ENCODE peak calls at places on chromosomes 16 and 17, in seven cellular contexts. K, B, S, T, D, L and V are unnamed samples.

GRCh38 chr17:4478318-4478830 is 20.3 kb upstream of the SPNS2 start:
- DNase-seq in T (no peak), K (no peak), S (no peak), D (no peak), L (no peak), B (no peak), V (no peak)

GRCh38 chr17:19672009-19672837 is 23.7 kb downstream of the ALDH3A2 start:
- DNase-seq in K (peak), S (no peak), L (peak), D (no peak), B (no peak), T (no peak), V (peak)

GRCh38 chr16:68370221-68370920 is 59.6 kb downstream of the PRMT7 start:
- DNase-seq in B (peak), L (no peak), T (no peak), K (no peak), S (no peak), D (no peak), V (no peak)

GRCh38 chr17:75975757-75976174 is 3.2 kb downstream of the ACOX1 start:
- DNase-seq in T (no peak), B (no peak), K (no peak), L (no peak), S (no peak), D (no peak), V (no peak)

GRCh38 chr16:57672824-57673223 is 4.7 kb downstream of the ADGRG3 start:
- DNase-seq in D (no peak), S (no peak), L (no peak), B (no peak), T (no peak), K (no peak), V (no peak)

GRCh38 chr17:45177563-45177962 is 15.9 kb downstream of the HEXIM2 start:
- DNase-seq in T (no peak), L (no peak), D (no peak), S (no peak), K (no peak), B (peak), V (no peak)

GRCh38 chr17:75478508-75478907 is 22.1 kb downstream of the TMEM94 start:
- DNase-seq in D (no peak), L (no peak), S (no peak), T (no peak), K (no peak), B (no peak), V (no peak)

GRCh38 chr17:29150191-29150590 is 30.0 kb downstream of the MYO18A start:
- DNase-seq in B (no peak), D (no peak), T (no peak), K (no peak), L (no peak), S (no peak), V (no peak)

GRCh38 chr16:54460254-54460860 is 173.8 kb upstream of the IRX3 start:
- DNase-seq in S (no peak), L (no peak), K (no peak), T (no peak), B (no peak), D (no peak), V (no peak)

GRCh38 chr17:50272711-50273653 is 1.3 kb upstream of the TMEM92 start:
- DNase-seq in B (peak), T (peak), L (peak), K (peak), S (peak), D (peak), V (peak)

GRCh38 chr17:45370949-45371413 is 54.2 kb upstream of the MAP3K14 start:
- DNase-seq in S (no peak), L (no peak), T (no peak), D (no peak), K (no peak), B (peak), V (peak)

GRCh38 chr17:80747469-80747868 is 202.8 kb downstream of the RPTOR start:
- DNase-seq in D (no peak), K (no peak), T (no peak), B (no peak), L (no peak), S (no peak), V (no peak)

GRCh38 chr17:54172654-54173316 is 350.1 kb downstream of the KIF2B start:
- DNase-seq in S (no peak), L (no peak), B (peak), K (no peak), T (no peak), D (no peak), V (no peak)

GRCh38 chr17:57067162-57067561 is 17.9 kb upstream of the AKAP1 start:
- DNase-seq in T (no peak), S (no peak), B (no peak), D (no peak), K (no peak), L (no peak), V (no peak)

GRCh38 chr16:72769876-72770275 is 278.1 kb downstream of the ZFHX3 start:
- DNase-seq in K (no peak), D (no peak), B (no peak), T (no peak), L (no peak), S (no peak), V (no peak)

GRCh38 chr17:64326420-64327054 is 63.5 kb upstream of the TEX2 start:
- DNase-seq in B (peak), K (peak), S (no peak), D (peak), L (no peak), T (no peak), V (peak)

GRCh38 chr17:5526821-5527598 is 40.6 kb downstream of the MIS12 start:
- DNase-seq in K (no peak), S (peak), T (peak), L (peak), D (no peak), B (peak), V (peak)

GRCh38 chr17:80644588-80644987 is 100.0 kb downstream of the RPTOR start:
- DNase-seq in S (no peak), D (no peak), T (no peak), K (no peak), B (no peak), L (no peak), V (no peak)

GRCh38 chr16:53024045-53024444 is 28.7 kb downstream of the CHD9NB start:
- DNase-seq in S (no peak), B (no peak), D (no peak), L (no peak), K (no peak), T (no peak), V (no peak)

GRCh38 chr17:32264140-32264799 is 1.4 kb upstream of the RHBDL3 start:
- DNase-seq in L (no peak), T (no peak), K (no peak), D (no peak), B (no peak), S (no peak), V (no peak)

GRCh38 chr17:36598951-36599401 is 2.4 kb upstream of the MRM1 start:
- DNase-seq in B (no peak), S (no peak), T (no peak), K (no peak), D (no peak), L (no peak), V (no peak)

GRCh38 chr17:67999291-67999911 is 3.1 kb upstream of the C17orf58 start:
- DNase-seq in B (no peak), D (no peak), T (no peak), S (no peak), K (no peak), L (no peak), V (no peak)

GRCh38 chr16:84603115-84603816 is 14.6 kb downstream of the COTL1 start:
- DNase-seq in S (peak), D (peak), B (peak), K (no peak), L (no peak), T (no peak), V (peak)

GRCh38 chr17:28579526-28579925 is 2.8 kb upstream of the ALDOC start:
- DNase-seq in K (no peak), L (no peak), T (no peak), S (no peak), B (no peak), D (no peak), V (no peak)

GRCh38 chr17:67390646-67391480 is 13.8 kb downstream of the PITPNC1 start:
- DNase-seq in T (no peak), S (peak), K (peak), L (peak), D (peak), B (peak), V (peak)

GRCh38 chr16:3780570-3780969 is 63.2 kb upstream of the TRAP1 start:
- DNase-seq in L (no peak), B (peak), S (peak), T (no peak), K (no peak), D (no peak), V (peak)

GRCh38 chr17:42518046-42518754 is 17.8 kb upstream of the NAGLU start:
- DNase-seq in S (peak), D (peak), T (no peak), K (no peak), L (peak), B (peak), V (peak)

GRCh38 chr17:21089933-21090888 is 36.6 kb upstream of the DHRS7B start:
- DNase-seq in T (no peak), K (no peak), B (no peak), S (no peak), L (no peak), D (no peak), V (no peak)

GRCh38 chr16:54284319-54284930 is 2.2 kb downstream of the IRX3 start:
- DNase-seq in S (no peak), K (no peak), T (no peak), B (peak), L (no peak), D (no peak), V (no peak)

GRCh38 chr17:2939714-2940351 is 123.6 kb downstream of the OR1D5 start:
- DNase-seq in B (no peak), L (peak), T (no peak), K (no peak), D (no peak), S (no peak), V (peak)

GRCh38 chr16:57610611-57611010 is 17.8 kb upstream of the ADGRG1 start:
- DNase-seq in K (no peak), L (no peak), T (no peak), S (no peak), D (peak), B (no peak), V (no peak)

GRCh38 chr17:28370035-28370743 is at the start of gene VTN:
- DNase-seq in L (no peak), B (peak), D (no peak), T (no peak), K (peak), S (no peak), V (peak)

GRCh38 chr17:80418589-80418988 is 3.6 kb downstream of the ENDOV start:
- DNase-seq in D (no peak), K (no peak), L (no peak), B (no peak), S (no peak), T (no peak), V (no peak)

GRCh38 chr17:17528696-17529652 is 32.8 kb upstream of the RASD1 start:
- DNase-seq in K (no peak), S (no peak), D (no peak), L (no peak), B (no peak), T (no peak), V (no peak)

GRCh38 chr16:89557230-89557935 is 3.1 kb upstream of the RPL13 start:
- DNase-seq in K (peak), L (peak), D (peak), B (peak), S (peak), T (peak), V (peak)

GRCh38 chr16:51852892-51853291 is 694.1 kb downstream of the TOX3 start:
- DNase-seq in K (no peak), T (no peak), B (no peak), S (no peak), L (no peak), D (no peak), V (no peak)

GRCh38 chr17:57016066-57016763 is 38.3 kb downstream of the SCPEP1 start:
- DNase-seq in D (no peak), K (no peak), S (no peak), T (no peak), L (no peak), B (no peak), V (no peak)

GRCh38 chr17:74852237-74853047 is 7.2 kb downstream of the GRIN2C start:
- DNase-seq in B (no peak), D (no peak), L (no peak), T (peak), K (no peak), S (no peak), V (no peak)

GRCh38 chr17:80259642-80260535 is 763 bp upstream of the RNF213 start:
- DNase-seq in L (peak), T (no peak), B (peak), K (peak), S (peak), D (peak), V (peak)